ENCODE peak calls at places on chromosomes 5 and 9, in six cellular contexts. O is PC-3, F is WERI-Rb-1, V is endodermal cell, L is spleen, S is brain microvascular endothelial cell. C is an unnamed sample. For H3K36me3 and H3K27me3, the result is how much of the 10 kb centered on the place peaks cover.

GRCh38 chr5:57650360-57651069 is 167.9 kb upstream of the ACTBL2 start:
- DNase-seq in F (peak), S (peak), O (peak), V (peak), L (no peak), C (peak)

GRCh38 chr5:65247594-65247993 is 234.1 kb downstream of the ADAMTS6 start:
- DNase-seq in S (no peak), O (no peak), V (no peak), F (no peak), L (no peak), C (no peak)

GRCh38 chr5:169577966-169578365 is 5.6 kb upstream of the SPDL1 start:
- DNase-seq in L (no peak), F (no peak), S (no peak), O (peak), V (peak), C (no peak)

GRCh38 chr5:179827684-179828083 is 7.0 kb downstream of the SQSTM1 start:
- DNase-seq in F (no peak), V (peak), S (peak), L (peak), O (peak), C (peak)

GRCh38 chr9:111516061-111516465 is 8.9 kb upstream of the ZNF483 start:
- DNase-seq in F (no peak), S (peak), O (peak), V (peak), L (no peak), C (no peak)

GRCh38 chr9:129076640-129077037 is 4.3 kb upstream of the DOLPP1 start:
- DNase-seq in O (no peak), L (no peak), V (no peak), S (no peak), F (no peak), C (no peak)

GRCh38 chr9:1490341-1491115 is 440.4 kb downstream of the DMRT2 start:
- DNase-seq in O (peak), F (no peak), L (no peak), S (no peak), V (no peak), C (no peak)

GRCh38 chr5:141084487-141084989 is 9.9 kb upstream of the PCDHB2 start:
- DNase-seq in O (peak), S (peak), L (no peak), F (peak), V (peak), C (peak)

GRCh38 chr9:108618906-108619550 is 236.8 kb downstream of the ACTL7B start:
- DNase-seq in L (no peak), O (no peak), F (no peak), V (no peak), S (peak), C (no peak)

DNA sequence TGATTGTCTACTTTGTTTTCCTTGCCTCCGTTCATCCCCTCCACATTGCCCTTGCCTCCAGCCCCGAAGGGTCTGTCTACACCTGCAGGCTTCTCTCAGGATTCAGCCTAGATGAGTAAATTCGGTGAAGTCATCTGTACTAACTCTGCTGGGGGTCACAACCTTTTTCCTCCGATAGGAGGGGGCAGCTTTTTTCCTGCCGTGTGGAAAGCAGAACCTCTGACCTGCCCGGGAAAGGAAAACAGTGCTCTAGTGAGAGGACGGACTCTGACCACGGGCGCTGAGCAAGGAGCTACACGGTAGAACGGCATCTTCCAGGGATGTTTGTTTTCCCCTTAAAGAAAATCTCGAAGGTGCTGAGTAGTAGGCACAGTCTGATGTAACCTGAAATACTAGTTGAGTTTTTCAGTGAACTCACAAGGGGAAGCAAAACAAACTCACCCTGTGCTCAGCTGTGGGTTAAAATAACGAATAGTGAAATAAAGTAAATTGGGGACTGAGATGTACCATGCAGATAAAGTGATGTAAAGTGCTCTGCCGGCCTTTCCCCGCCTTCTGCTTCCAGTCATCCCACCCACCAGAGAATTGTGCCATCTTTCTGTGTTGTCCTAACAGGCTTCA is 281.8 kb downstream of the AOPEP start:
- DNase-seq in O (peak), L (no peak), V (no peak), S (no peak), F (no peak), C (peak)
- H3K4me3 ChIP-seq in O (peak), L (no peak), V (no peak), S (peak), F (no peak), C (no peak)

GRCh38 chr5:157799578-157799977 is 56.1 kb downstream of the LSM11 start:
- DNase-seq in O (no peak), F (no peak), V (no peak), S (no peak), L (no peak), C (no peak)
- H3K36me3 ChIP-seq in O (under half), F (under half), V (half or more), S (under half), L (under half), C (under half)

GRCh38 chr9:126534431-126535186 is 79.1 kb upstream of the LMX1B start:
- DNase-seq in O (no peak), L (peak), V (peak), S (no peak), F (peak), C (peak)
- H3K27me3 ChIP-seq in O (under half), L (under half), V (under half), S (under half), F (under half), C (under half)

GRCh38 chr9:114383866-114384231 is 3.9 kb downstream of the AKNA start:
- DNase-seq in V (no peak), S (no peak), O (no peak), L (peak), F (no peak), C (no peak)

GRCh38 chr9:114380988-114381387 is 6.8 kb downstream of the AKNA start:
- DNase-seq in V (no peak), S (no peak), L (peak), O (no peak), F (no peak), C (no peak)

GRCh38 chr9:114385412-114386181 is 2.2 kb downstream of the AKNA start:
- DNase-seq in S (peak), V (no peak), O (peak), L (peak), F (no peak), C (no peak)

GRCh38 chr9:114384836-114385411 is 2.9 kb downstream of the AKNA start:
- DNase-seq in S (no peak), O (no peak), V (no peak), F (peak), L (peak), C (no peak)

GRCh38 chr9:114382951-114383865 is 4.6 kb downstream of the AKNA start:
- DNase-seq in V (peak), L (peak), O (no peak), F (peak), S (peak), C (peak)
- H3K4me3 ChIP-seq in V (no peak), L (peak), O (no peak), F (no peak), S (no peak), C (no peak)